ENCODE peak calls at places on chromosomes 2 and 18, in nine cellular contexts. One of them, this sample, is unnamed.

GRCh38 chr18:22778996-22779395 is 154.1 kb upstream of the RBBP8 start:
- DNase-seq in lung: no peak
- DNase-seq in MG63: no peak
- DNase-seq in transverse colon: no peak
- DNase-seq in stomach: no peak
- DNase-seq in gastrocnemius medialis: no peak
- DNase-seq in kidney: no peak
- DNase-seq in uterus: no peak
- DNase-seq in CD4-positive, CD25-positive, alpha-beta regulatory T cell: no peak
- DNase-seq in this sample: no peak

GRCh38 chr2:165839610-165840009 is 45.6 kb upstream of the GALNT3 start:
- DNase-seq in lung: no peak
- DNase-seq in MG63: no peak
- DNase-seq in transverse colon: no peak
- DNase-seq in stomach: no peak
- DNase-seq in gastrocnemius medialis: no peak
- DNase-seq in kidney: no peak
- DNase-seq in uterus: no peak
- DNase-seq in CD4-positive, CD25-positive, alpha-beta regulatory T cell: no peak
- DNase-seq in this sample: no peak

GRCh38 chr2:39875182-39875913 is 96.3 kb upstream of the THUMPD2 start:
- DNase-seq in lung: peak; percentile 32
- DNase-seq in MG63: peak; percentile 90
- DNase-seq in transverse colon: peak; percentile 19
- DNase-seq in stomach: no peak
- DNase-seq in gastrocnemius medialis: no peak
- DNase-seq in kidney: peak; percentile 58
- DNase-seq in uterus: peak; percentile 68
- DNase-seq in CD4-positive, CD25-positive, alpha-beta regulatory T cell: no peak
- DNase-seq in this sample: peak; percentile 22

GRCh38 chr2:218257390-218257981 is 3.3 kb upstream of the GPBAR1 start:
- DNase-seq in lung: peak; percentile 50
- DNase-seq in MG63: no peak
- DNase-seq in transverse colon: peak; percentile 31
- DNase-seq in stomach: no peak
- DNase-seq in gastrocnemius medialis: no peak
- DNase-seq in kidney: peak; percentile 61
- DNase-seq in uterus: no peak
- DNase-seq in CD4-positive, CD25-positive, alpha-beta regulatory T cell: peak; percentile 78
- DNase-seq in this sample: no peak

GRCh38 chr2:152585830-152586484 is 131.3 kb downstream of the PRPF40A start:
- DNase-seq in lung: no peak
- DNase-seq in MG63: peak; percentile 87
- DNase-seq in transverse colon: no peak
- DNase-seq in stomach: no peak
- DNase-seq in gastrocnemius medialis: peak; percentile 38
- DNase-seq in kidney: no peak
- DNase-seq in uterus: no peak
- DNase-seq in CD4-positive, CD25-positive, alpha-beta regulatory T cell: no peak
- DNase-seq in this sample: no peak

GRCh38 chr2:217413193-217413592 is 553.3 kb upstream of the TNP1 start:
- DNase-seq in lung: no peak
- DNase-seq in MG63: no peak
- DNase-seq in transverse colon: no peak
- DNase-seq in stomach: no peak
- DNase-seq in gastrocnemius medialis: peak; percentile 40
- DNase-seq in kidney: no peak
- DNase-seq in uterus: peak; percentile 45
- DNase-seq in CD4-positive, CD25-positive, alpha-beta regulatory T cell: no peak
- DNase-seq in this sample: no peak

GRCh38 chr2:26768759-26769500 is 4.8 kb downstream of the SLC35F6 start:
- DNase-seq in lung: peak; percentile 77
- DNase-seq in MG63: peak; percentile 94
- DNase-seq in transverse colon: peak; percentile 70
- DNase-seq in stomach: peak; percentile 65
- DNase-seq in gastrocnemius medialis: peak; percentile 75
- DNase-seq in kidney: peak; percentile 83
- DNase-seq in uterus: peak; percentile 57
- DNase-seq in CD4-positive, CD25-positive, alpha-beta regulatory T cell: peak; percentile 47
- DNase-seq in this sample: peak; percentile 70

GRCh38 chr2:101200714-101201113 is 49.5 kb upstream of the TBC1D8 start:
- DNase-seq in lung: no peak
- DNase-seq in MG63: peak; percentile 72
- DNase-seq in transverse colon: no peak
- DNase-seq in stomach: no peak
- DNase-seq in gastrocnemius medialis: no peak
- DNase-seq in kidney: no peak
- DNase-seq in uterus: no peak
- DNase-seq in CD4-positive, CD25-positive, alpha-beta regulatory T cell: no peak
- DNase-seq in this sample: no peak

GRCh38 chr2:186365406-186365805 is 120.7 kb upstream of the ZC3H15 start:
- DNase-seq in lung: no peak
- DNase-seq in MG63: no peak
- DNase-seq in transverse colon: no peak
- DNase-seq in stomach: no peak
- DNase-seq in gastrocnemius medialis: no peak
- DNase-seq in kidney: no peak
- DNase-seq in uterus: no peak
- DNase-seq in CD4-positive, CD25-positive, alpha-beta regulatory T cell: no peak
- DNase-seq in this sample: no peak

GRCh38 chr2:216516730-216517350 is 18.2 kb downstream of the RPL37A start:
- DNase-seq in lung: no peak
- DNase-seq in MG63: no peak
- DNase-seq in transverse colon: no peak
- DNase-seq in stomach: no peak
- DNase-seq in gastrocnemius medialis: no peak
- DNase-seq in kidney: no peak
- DNase-seq in uterus: no peak
- DNase-seq in CD4-positive, CD25-positive, alpha-beta regulatory T cell: peak; percentile 45
- DNase-seq in this sample: no peak

GRCh38 chr2:151097930-151098329 is 163.7 kb downstream of the RBM43 start:
- DNase-seq in lung: no peak
- DNase-seq in MG63: no peak
- DNase-seq in transverse colon: no peak
- DNase-seq in stomach: no peak
- DNase-seq in gastrocnemius medialis: no peak
- DNase-seq in kidney: no peak
- DNase-seq in uterus: no peak
- DNase-seq in CD4-positive, CD25-positive, alpha-beta regulatory T cell: no peak
- DNase-seq in this sample: no peak

GRCh38 chr18:57589162-57589561 is 2.7 kb upstream of the FECH start:
- DNase-seq in lung: no peak
- DNase-seq in MG63: no peak
- DNase-seq in transverse colon: no peak
- DNase-seq in stomach: no peak
- DNase-seq in gastrocnemius medialis: no peak
- DNase-seq in kidney: no peak
- DNase-seq in uterus: no peak
- DNase-seq in CD4-positive, CD25-positive, alpha-beta regulatory T cell: no peak
- DNase-seq in this sample: no peak

GRCh38 chr18:50879302-50880107 is 587 bp downstream of the ME2 start:
- DNase-seq in lung: peak; percentile 33
- DNase-seq in MG63: peak; percentile 42
- DNase-seq in transverse colon: peak; percentile 41
- DNase-seq in stomach: peak; percentile 43
- DNase-seq in gastrocnemius medialis: no peak
- DNase-seq in kidney: no peak
- DNase-seq in uterus: no peak
- DNase-seq in CD4-positive, CD25-positive, alpha-beta regulatory T cell: peak; percentile 60
- DNase-seq in this sample: peak; percentile 53

GRCh38 chr2:95159690-95160449 is at the start of gene ZNF514:
- DNase-seq in lung: peak; percentile 75
- DNase-seq in MG63: peak; percentile 75
- DNase-seq in transverse colon: peak; percentile 85
- DNase-seq in stomach: peak; percentile 87
- DNase-seq in gastrocnemius medialis: peak; percentile 62
- DNase-seq in kidney: peak; percentile 91
- DNase-seq in uterus: peak; percentile 81
- DNase-seq in CD4-positive, CD25-positive, alpha-beta regulatory T cell: peak; percentile 80
- DNase-seq in this sample: peak; percentile 78

GRCh38 chr2:199710551-199710950 is 140.4 kb downstream of the FTCDNL1 start:
- DNase-seq in lung: no peak
- DNase-seq in MG63: no peak
- DNase-seq in transverse colon: no peak
- DNase-seq in stomach: no peak
- DNase-seq in gastrocnemius medialis: no peak
- DNase-seq in kidney: no peak
- DNase-seq in uterus: no peak
- DNase-seq in CD4-positive, CD25-positive, alpha-beta regulatory T cell: no peak
- DNase-seq in this sample: no peak

GRCh38 chr2:196331143-196331542 is 159.8 kb upstream of the STK17B start:
- DNase-seq in lung: no peak
- DNase-seq in MG63: peak; percentile 79
- DNase-seq in transverse colon: peak; percentile 71
- DNase-seq in stomach: peak; percentile 30
- DNase-seq in gastrocnemius medialis: no peak
- DNase-seq in kidney: no peak
- DNase-seq in uterus: no peak
- DNase-seq in CD4-positive, CD25-positive, alpha-beta regulatory T cell: no peak
- DNase-seq in this sample: peak; percentile 39

GRCh38 chr18:50266248-50266704 is at the start of gene CFAP53:
- DNase-seq in lung: peak; percentile 93
- DNase-seq in MG63: peak; percentile 84
- DNase-seq in transverse colon: peak; percentile 94
- DNase-seq in stomach: peak; percentile 89
- DNase-seq in gastrocnemius medialis: peak; percentile 74
- DNase-seq in kidney: peak; percentile 98
- DNase-seq in uterus: peak; percentile 88
- DNase-seq in CD4-positive, CD25-positive, alpha-beta regulatory T cell: peak; percentile 92
- DNase-seq in this sample: peak; percentile 93

GRCh38 chr2:102185347-102185746 is 1.5 kb upstream of the IL1RL2 start:
- DNase-seq in lung: no peak
- DNase-seq in MG63: no peak
- DNase-seq in transverse colon: no peak
- DNase-seq in stomach: no peak
- DNase-seq in gastrocnemius medialis: no peak
- DNase-seq in kidney: no peak
- DNase-seq in uterus: no peak
- DNase-seq in CD4-positive, CD25-positive, alpha-beta regulatory T cell: peak; percentile 86
- DNase-seq in this sample: peak; percentile 31

GRCh38 chr2:127592761-127593227 is 53.2 kb upstream of the GPR17 start:
- DNase-seq in lung: no peak
- DNase-seq in MG63: no peak
- DNase-seq in transverse colon: no peak
- DNase-seq in stomach: peak; percentile 17
- DNase-seq in gastrocnemius medialis: no peak
- DNase-seq in kidney: no peak
- DNase-seq in uterus: no peak
- DNase-seq in CD4-positive, CD25-positive, alpha-beta regulatory T cell: no peak
- DNase-seq in this sample: no peak

GRCh38 chr2:75595541-75596395 is 35.0 kb upstream of the EVA1A start:
- DNase-seq in lung: no peak
- DNase-seq in MG63: peak; percentile 36
- DNase-seq in transverse colon: no peak
- DNase-seq in stomach: no peak
- DNase-seq in gastrocnemius medialis: no peak
- DNase-seq in kidney: no peak
- DNase-seq in uterus: no peak
- DNase-seq in CD4-positive, CD25-positive, alpha-beta regulatory T cell: no peak
- DNase-seq in this sample: no peak

GRCh38 chr2:238272156-238272555 is 16.3 kb downstream of the PER2 start:
- DNase-seq in lung: no peak
- DNase-seq in MG63: no peak
- DNase-seq in transverse colon: no peak
- DNase-seq in stomach: no peak
- DNase-seq in gastrocnemius medialis: no peak
- DNase-seq in kidney: peak; percentile 54
- DNase-seq in uterus: no peak
- DNase-seq in CD4-positive, CD25-positive, alpha-beta regulatory T cell: no peak
- DNase-seq in this sample: no peak
- H3K9me3 ChIP-seq in lung: no peaks in the 10 kb centered on the region
- H3K9me3 ChIP-seq in MG63: no peaks in the 10 kb centered on the region
- H3K9me3 ChIP-seq in transverse colon: no peaks in the 10 kb centered on the region
- H3K9me3 ChIP-seq in stomach: no peaks in the 10 kb centered on the region
- H3K9me3 ChIP-seq in gastrocnemius medialis: no peaks in the 10 kb centered on the region
- H3K9me3 ChIP-seq in kidney: no peaks in the 10 kb centered on the region
- H3K9me3 ChIP-seq in uterus: no peaks in the 10 kb centered on the region
- H3K9me3 ChIP-seq in CD4-positive, CD25-positive, alpha-beta regulatory T cell: no peaks in the 10 kb centered on the region
- H3K9me3 ChIP-seq in this sample: no peaks in the 10 kb centered on the region

GRCh38 chr18:8793445-8794132 is 88.2 kb downstream of the MTCL1 start:
- DNase-seq in lung: no peak
- DNase-seq in MG63: no peak
- DNase-seq in transverse colon: no peak
- DNase-seq in stomach: no peak
- DNase-seq in gastrocnemius medialis: no peak
- DNase-seq in kidney: no peak
- DNase-seq in uterus: no peak
- DNase-seq in CD4-positive, CD25-positive, alpha-beta regulatory T cell: no peak
- DNase-seq in this sample: no peak
- H3K36me3 ChIP-seq in lung: no peaks in the 10 kb centered on the region
- H3K36me3 ChIP-seq in MG63: peaks cover 51% of the 10 kb centered on the region
- H3K36me3 ChIP-seq in transverse colon: no peaks in the 10 kb centered on the region
- H3K36me3 ChIP-seq in stomach: no peaks in the 10 kb centered on the region
- H3K36me3 ChIP-seq in gastrocnemius medialis: no peaks in the 10 kb centered on the region
- H3K36me3 ChIP-seq in kidney: no peaks in the 10 kb centered on the region
- H3K36me3 ChIP-seq in uterus: no peaks in the 10 kb centered on the region
- H3K36me3 ChIP-seq in CD4-positive, CD25-positive, alpha-beta regulatory T cell: no peaks in the 10 kb centered on the region
- H3K36me3 ChIP-seq in this sample: no peaks in the 10 kb centered on the region

DNA sequence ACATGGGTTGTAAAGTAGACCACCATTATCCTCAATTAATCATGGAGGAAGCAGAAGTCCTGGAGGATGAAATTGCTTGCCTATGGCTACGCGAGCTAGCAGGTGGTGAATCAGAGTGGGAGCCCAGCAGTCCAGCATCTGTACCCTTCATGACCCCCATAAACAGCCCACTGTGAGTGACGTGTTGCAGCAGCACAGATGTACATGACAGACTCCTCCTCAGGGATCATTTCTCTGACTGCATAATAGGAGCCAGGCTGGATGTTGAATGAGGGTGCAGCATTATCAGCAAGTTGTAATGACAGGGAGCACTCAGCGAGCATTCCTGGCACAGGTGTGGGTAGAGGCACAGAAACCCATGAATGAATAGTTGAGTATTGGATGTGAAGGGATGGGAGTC is 339.3 kb downstream of the MYCN start:
- DNase-seq in lung: no peak
- DNase-seq in MG63: no peak
- DNase-seq in transverse colon: no peak
- DNase-seq in stomach: no peak
- DNase-seq in gastrocnemius medialis: no peak
- DNase-seq in kidney: no peak
- DNase-seq in uterus: no peak
- DNase-seq in CD4-positive, CD25-positive, alpha-beta regulatory T cell: no peak
- DNase-seq in this sample: no peak
- H3K9me3 ChIP-seq in lung: no peaks in the 10 kb centered on the region
- H3K9me3 ChIP-seq in MG63: no peaks in the 10 kb centered on the region
- H3K9me3 ChIP-seq in transverse colon: no peaks in the 10 kb centered on the region
- H3K9me3 ChIP-seq in stomach: no peaks in the 10 kb centered on the region
- H3K9me3 ChIP-seq in gastrocnemius medialis: no peaks in the 10 kb centered on the region
- H3K9me3 ChIP-seq in kidney: no peaks in the 10 kb centered on the region
- H3K9me3 ChIP-seq in uterus: no peaks in the 10 kb centered on the region
- H3K9me3 ChIP-seq in CD4-positive, CD25-positive, alpha-beta regulatory T cell: no peaks in the 10 kb centered on the region
- H3K9me3 ChIP-seq in this sample: no peaks in the 10 kb centered on the region

DNA sequence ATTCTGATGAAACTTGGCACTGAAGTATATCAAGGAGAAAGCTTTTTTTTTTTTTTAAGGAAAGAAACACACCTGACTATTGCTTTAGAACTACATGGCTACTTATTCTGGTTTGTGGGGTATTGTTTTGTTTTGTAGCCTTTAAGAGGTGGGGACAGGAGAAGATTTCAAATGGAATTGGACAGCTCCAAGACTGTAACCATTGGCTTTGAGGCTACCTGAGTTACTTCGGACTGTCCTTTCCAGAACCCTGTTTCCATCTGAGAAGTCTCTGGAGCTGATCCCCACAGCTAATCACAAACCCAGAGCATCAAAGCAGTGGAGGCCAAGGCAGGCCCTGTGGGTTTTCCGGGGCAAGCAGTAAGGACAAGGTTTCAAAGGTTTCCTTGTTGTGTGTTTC is 4.7 kb downstream of the CDC42EP3 start:
- DNase-seq in lung: no peak
- DNase-seq in MG63: no peak
- DNase-seq in transverse colon: no peak
- DNase-seq in stomach: no peak
- DNase-seq in gastrocnemius medialis: no peak
- DNase-seq in kidney: no peak
- DNase-seq in uterus: no peak
- DNase-seq in CD4-positive, CD25-positive, alpha-beta regulatory T cell: no peak
- DNase-seq in this sample: no peak
- H3K36me3 ChIP-seq in lung: peaks cover 19% of the 10 kb centered on the region
- H3K36me3 ChIP-seq in MG63: peaks cover 73% of the 10 kb centered on the region
- H3K36me3 ChIP-seq in transverse colon: no peaks in the 10 kb centered on the region
- H3K36me3 ChIP-seq in stomach: peaks cover 5% of the 10 kb centered on the region
- H3K36me3 ChIP-seq in gastrocnemius medialis: no peaks in the 10 kb centered on the region
- H3K36me3 ChIP-seq in kidney: no peaks in the 10 kb centered on the region
- H3K36me3 ChIP-seq in uterus: no peaks in the 10 kb centered on the region
- H3K36me3 ChIP-seq in CD4-positive, CD25-positive, alpha-beta regulatory T cell: peaks cover 16% of the 10 kb centered on the region
- H3K36me3 ChIP-seq in this sample: no peaks in the 10 kb centered on the region